ENCODE peak calls at places on chromosome 20, in five cellular contexts. R, F, L, N and W are unnamed samples.

GRCh38 chr20:35404614-35405259 is 7.0 kb downstream of the UQCC1 start:
- DNase-seq in R (no peak), F (no peak), L (no peak), N (no peak), W (no peak)

GRCh38 chr20:13141541-13141940 is 79.5 kb upstream of the ISM1 start:
- DNase-seq in R (no peak), F (no peak), L (no peak), N (no peak), W (no peak)

GRCh38 chr20:7161690-7162089 is 394.2 kb downstream of the BMP2 start:
- DNase-seq in R (no peak), F (peak; percentile 25), L (no peak), N (no peak), W (no peak)

GRCh38 chr20:31594558-31595379 is 10.3 kb upstream of the ID1 start:
- DNase-seq in R (no peak), F (no peak), L (peak; percentile 55), N (no peak), W (no peak)

GRCh38 chr20:871948-872347 is 38.4 kb downstream of the FAM110A start:
- DNase-seq in R (no peak), F (no peak), L (no peak), N (no peak), W (no peak)

GRCh38 chr20:25054995-25055629 is 2.8 kb downstream of the ACSS1 start:
- DNase-seq in R (no peak), F (no peak), L (no peak), N (no peak), W (no peak)

GRCh38 chr20:23680151-23680550 is 8.7 kb downstream of the CST4 start:
- DNase-seq in R (no peak), F (no peak), L (no peak), N (peak; percentile 65), W (no peak)

GRCh38 chr20:43360016-43360415 is 97.7 kb upstream of the SRSF6 start:
- DNase-seq in R (no peak), F (no peak), L (no peak), N (no peak), W (no peak)

GRCh38 chr20:44703183-44703925 is 11.8 kb upstream of the CCN5 start:
- DNase-seq in R (no peak), F (no peak), L (no peak), N (no peak), W (no peak)

GRCh38 chr20:23436681-23437080 is 2.8 kb upstream of the CSTL1 start:
- DNase-seq in R (no peak), F (no peak), L (no peak), N (no peak), W (no peak)

GRCh38 chr20:47610247-47610944 is 108.7 kb downstream of the NCOA3 start:
- DNase-seq in R (peak; percentile 55), F (peak; percentile 69), L (no peak), N (peak; percentile 74), W (no peak)

DNA sequence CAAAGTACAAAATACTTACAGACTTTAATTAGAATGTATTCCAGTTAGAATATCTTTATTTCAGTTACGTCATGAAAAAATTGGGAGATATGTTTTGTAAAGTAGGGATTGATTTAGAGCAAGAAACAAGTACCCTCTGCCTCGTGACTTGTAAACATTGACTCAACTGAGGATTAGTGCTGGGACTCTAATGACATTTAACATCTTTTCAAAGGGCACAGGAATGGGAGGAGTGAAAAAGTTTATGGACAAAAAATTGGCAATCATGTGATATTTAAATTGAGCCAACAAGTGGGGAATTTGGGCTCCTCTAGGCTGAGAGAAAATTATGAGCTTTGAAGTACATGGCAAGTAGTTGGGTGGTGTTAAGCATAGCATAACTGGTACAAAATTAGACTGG is 25.3 kb downstream of the NKX2-4 start:
- DNase-seq in R (no peak), F (no peak), L (no peak), N (no peak), W (no peak)
- H3K9me3 ChIP-seq in R (no peaks in the 10 kb centered on the region), F (no peaks in the 10 kb centered on the region), L (no peaks in the 10 kb centered on the region), N (no peaks in the 10 kb centered on the region), W (no peaks in the 10 kb centered on the region)

GRCh38 chr20:60926831-60927230 is 325.2 kb upstream of the CDH4 start:
- DNase-seq in R (no peak), F (no peak), L (no peak), N (no peak), W (no peak)
- H3K9me3 ChIP-seq in R (no peaks in the 10 kb centered on the region), F (no peaks in the 10 kb centered on the region), L (no peaks in the 10 kb centered on the region), N (no peaks in the 10 kb centered on the region), W (no peaks in the 10 kb centered on the region)

GRCh38 chr20:32597714-32598113 is 12.6 kb upstream of the NOL4L start:
- DNase-seq in R (no peak), F (no peak), L (no peak), N (no peak), W (no peak)

GRCh38 chr20:32600681-32601237 is 15.6 kb upstream of the NOL4L start:
- DNase-seq in R (no peak), F (peak; percentile 41), L (no peak), N (no peak), W (no peak)

GRCh38 chr20:32598606-32599005 is 13.5 kb upstream of the NOL4L start:
- DNase-seq in R (no peak), F (no peak), L (no peak), N (no peak), W (no peak)

GRCh38 chr20:32602273-32602672 is 17.1 kb upstream of the NOL4L start:
- DNase-seq in R (no peak), F (no peak), L (no peak), N (no peak), W (no peak)

DNA sequence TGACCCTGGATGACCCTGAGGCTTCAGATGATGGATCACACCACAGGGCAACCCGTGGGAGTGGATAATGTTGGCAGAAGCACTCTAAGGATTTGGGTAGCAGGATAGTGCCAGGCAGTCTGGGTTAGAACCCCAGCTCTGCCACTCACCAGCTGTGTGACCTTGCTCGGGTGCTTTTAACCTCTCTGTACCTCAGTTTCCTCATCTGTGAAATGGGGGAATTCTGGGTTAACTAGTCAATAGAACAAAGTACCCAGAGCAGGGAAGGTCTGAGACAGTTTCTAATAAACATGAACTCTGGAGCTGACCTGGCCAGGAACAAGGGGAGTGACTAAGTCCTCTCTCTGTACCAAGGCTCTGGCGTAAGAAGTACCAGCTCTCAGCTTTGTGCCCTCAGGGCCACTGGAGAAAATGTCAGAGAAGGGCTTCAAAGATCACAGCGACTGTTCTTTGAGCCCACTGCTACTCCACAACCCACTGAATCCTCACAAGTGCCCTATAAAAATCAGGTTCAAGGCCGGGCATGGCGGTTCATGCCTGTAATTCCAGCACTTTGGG is 14.7 kb upstream of the NOL4L start:
- DNase-seq in R (no peak), F (peak; percentile 27), L (no peak), N (no peak), W (no peak)
- H3K9me3 ChIP-seq in R (no peaks in the 10 kb centered on the region), F (no peaks in the 10 kb centered on the region), L (no peaks in the 10 kb centered on the region), N (no peaks in the 10 kb centered on the region), W (no peaks in the 10 kb centered on the region)

GRCh38 chr20:18024606-18025127 is 33.0 kb downstream of the OVOL2 start:
- DNase-seq in R (no peak), F (no peak), L (no peak), N (no peak), W (no peak)
- H3K9me3 ChIP-seq in R (no peaks in the 10 kb centered on the region), F (peaks cover 8% of the 10 kb centered on the region), L (no peaks in the 10 kb centered on the region), N (peaks cover 3% of the 10 kb centered on the region), W (no peaks in the 10 kb centered on the region)